ENCODE peak calls at places on chromosomes 1 and 21, in five cellular contexts. L is SJSA1; K is upper lobe of left lung; J is CD4-positive, CD25-positive, alpha-beta regulatory T cell; W is transverse colon. Z is an unnamed sample.

GRCh38 chr1:64293820-64294219 is 90.4 kb downstream of the UBE2U start:
- DNase-seq in L (no peak), K (no peak), J (no peak), W (no peak), Z (no peak)

GRCh38 chr1:62420214-62420613 is 16.6 kb upstream of the USP1 start:
- DNase-seq in L (no peak), K (no peak), J (no peak), W (no peak), Z (no peak)

GRCh38 chr1:37905624-37906196 is 41.1 kb downstream of the INPP5B start:
- DNase-seq in L (no peak), K (no peak), J (no peak), W (no peak), Z (no peak)

GRCh38 chr1:37498872-37499617 is 15.5 kb downstream of the MEAF6 start:
- DNase-seq in L (peak; percentile 63), K (peak; percentile 36), J (no peak), W (peak; percentile 56), Z (no peak)

GRCh38 chr21:37093977-37094376 is 20.9 kb downstream of the TTC3 start:
- DNase-seq in L (no peak), K (no peak), J (no peak), W (no peak), Z (no peak)

GRCh38 chr1:23169727-23170335 is 1.2 kb upstream of the LUZP1 start:
- DNase-seq in L (no peak), K (peak; percentile 73), J (no peak), W (peak; percentile 64), Z (no peak)

GRCh38 chr1:176559474-176560390 is 96.8 kb downstream of the PAPPA2 start:
- DNase-seq in L (peak; percentile 60), K (peak; percentile 31), J (no peak), W (peak; percentile 21), Z (peak; percentile 31)

GRCh38 chr1:111032295-111032897 is 68.7 kb upstream of the LRIF1 start:
- DNase-seq in L (no peak), K (peak; percentile 24), J (peak; percentile 18), W (peak; percentile 9), Z (no peak)

GRCh38 chr1:153779781-153780541 is 4.8 kb downstream of the SLC27A3 start:
- DNase-seq in L (no peak), K (no peak), J (no peak), W (no peak), Z (no peak)

GRCh38 chr1:156471496-156472490 is 28.8 kb downstream of the MEF2D start:
- DNase-seq in L (no peak), K (peak; percentile 78), J (no peak), W (peak; percentile 90), Z (no peak)

GRCh38 chr1:54835970-54836369 is 34.8 kb upstream of the TTC22 start:
- DNase-seq in L (no peak), K (peak; percentile 22), J (no peak), W (no peak), Z (no peak)

DNA sequence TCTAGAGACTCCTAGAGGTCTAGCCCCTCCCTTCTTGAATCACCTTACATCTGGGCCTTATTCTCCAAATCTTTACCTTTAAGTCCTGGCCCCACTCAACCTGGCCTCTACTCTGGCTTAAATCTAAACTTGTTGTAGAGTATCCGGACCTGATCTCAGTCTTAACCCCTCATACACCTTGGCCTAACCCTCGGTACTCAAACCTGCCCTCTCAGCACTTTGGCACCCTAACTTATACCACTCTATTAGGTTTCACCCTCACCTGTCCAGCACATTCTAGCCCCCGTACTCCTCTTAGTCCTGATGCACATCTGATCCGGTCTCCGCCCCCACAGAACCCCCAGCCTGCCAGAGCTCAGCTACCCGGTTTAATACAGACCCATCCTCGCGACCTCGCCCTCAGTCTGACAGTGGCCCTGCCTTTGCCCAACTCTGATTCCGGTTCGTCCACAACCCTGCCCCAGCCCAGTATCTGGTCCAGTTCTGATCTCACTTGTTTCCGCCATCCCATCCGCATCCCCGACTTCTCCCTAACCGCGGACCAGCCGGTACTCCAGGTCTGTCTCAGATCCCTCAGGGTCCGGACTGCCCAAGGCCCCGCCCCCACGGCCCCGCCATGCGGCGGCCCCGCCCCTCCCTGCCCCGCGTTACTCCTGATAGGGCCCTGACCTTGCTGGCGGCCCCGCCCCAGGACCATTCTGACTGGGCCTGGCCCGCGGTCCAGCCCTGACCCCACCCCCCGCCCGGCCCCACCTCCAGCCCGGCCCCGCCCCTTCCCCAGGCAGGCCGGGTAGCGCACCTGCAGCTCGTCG is 1.4 kb downstream of the TRIM62 start:
- DNase-seq in L (peak; percentile 92), K (peak; percentile 93), J (peak; percentile 78), W (peak; percentile 92), Z (no peak)
- H3K4me3 ChIP-seq in L (peak overlapping the region; percentile 58), K (peak overlapping the region; percentile 94), J (peak overlapping the region; percentile 55), W (peak overlapping the region; percentile 92), Z (peak overlapping the region; percentile 69)

GRCh38 chr21:33987461-33987860 is 71.9 kb upstream of the ATP5PO start:
- DNase-seq in L (no peak), K (no peak), J (no peak), W (no peak), Z (no peak)

GRCh38 chr21:33988237-33988835 is 72.7 kb upstream of the ATP5PO start:
- DNase-seq in L (no peak), K (no peak), J (no peak), W (no peak), Z (no peak)

GRCh38 chr21:33991091-33991490 is 75.5 kb upstream of the ATP5PO start:
- DNase-seq in L (no peak), K (no peak), J (no peak), W (no peak), Z (no peak)

GRCh38 chr21:33985117-33986050 is 69.8 kb upstream of the ATP5PO start:
- DNase-seq in L (no peak), K (no peak), J (no peak), W (no peak), Z (no peak)

GRCh38 chr21:33989440-33989839 is 73.8 kb upstream of the ATP5PO start:
- DNase-seq in L (no peak), K (no peak), J (no peak), W (peak; percentile 22), Z (no peak)
- H3K4me3 ChIP-seq in L (no peak overlapping the region), K (no peak overlapping the region), J (no peak overlapping the region), W (no peak overlapping the region), Z (no peak overlapping the region)

DNA sequence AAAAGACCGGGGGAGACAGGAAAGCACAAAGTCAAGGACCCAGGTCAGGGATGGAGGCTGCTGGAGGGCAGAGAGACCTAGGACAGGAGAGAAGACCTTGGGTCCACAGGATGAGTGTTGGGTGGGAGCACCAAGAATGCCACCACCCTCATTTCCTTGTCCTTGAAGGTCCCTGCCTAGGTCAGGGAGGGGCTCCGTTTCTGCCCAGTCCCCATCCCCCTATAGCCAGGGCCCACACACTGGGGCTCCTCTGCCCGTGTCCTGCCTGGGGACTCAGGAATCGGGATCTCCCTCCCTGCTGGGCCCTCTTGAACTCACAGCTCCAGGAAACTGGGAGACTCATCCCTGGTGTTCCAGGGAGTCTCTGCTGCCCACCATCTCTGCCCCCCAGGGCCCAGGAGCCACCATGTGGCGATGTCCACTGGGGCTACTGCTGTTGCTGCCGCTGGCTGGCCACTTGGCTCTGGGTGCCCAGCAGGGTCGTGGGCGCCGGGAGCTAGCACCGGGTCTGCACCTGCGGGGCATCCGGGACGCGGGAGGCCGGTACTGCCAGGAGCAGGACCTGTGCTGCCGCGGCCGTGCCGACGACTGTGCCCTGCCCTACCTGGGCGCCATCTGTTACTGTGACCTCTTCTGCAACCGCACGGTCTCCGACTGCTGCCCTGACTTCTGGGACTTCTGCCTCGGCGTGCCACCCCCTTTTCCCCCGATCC is 584 bp downstream of the TINAGL1 start:
- DNase-seq in L (peak; percentile 41), K (no peak), J (no peak), W (no peak), Z (no peak)
- H3K4me3 ChIP-seq in L (peak overlapping the region; percentile 31), K (peak overlapping the region; percentile 65), J (no peak overlapping the region), W (peak overlapping the region; percentile 72), Z (peak overlapping the region; percentile 94)

GRCh38 chr1:218350909-218351616 is 5.9 kb downstream of the TGFB2 start:
- DNase-seq in L (peak; percentile 83), K (no peak), J (no peak), W (no peak), Z (no peak)

GRCh38 chr1:218349365-218350021 is 4.4 kb downstream of the TGFB2 start:
- DNase-seq in L (no peak), K (no peak), J (no peak), W (no peak), Z (no peak)

GRCh38 chr1:218350022-218350525 is 4.9 kb downstream of the TGFB2 start:
- DNase-seq in L (no peak), K (no peak), J (no peak), W (no peak), Z (no peak)

GRCh38 chr1:218353656-218354055 is 8.5 kb downstream of the TGFB2 start:
- DNase-seq in L (no peak), K (no peak), J (no peak), W (no peak), Z (no peak)

DNA sequence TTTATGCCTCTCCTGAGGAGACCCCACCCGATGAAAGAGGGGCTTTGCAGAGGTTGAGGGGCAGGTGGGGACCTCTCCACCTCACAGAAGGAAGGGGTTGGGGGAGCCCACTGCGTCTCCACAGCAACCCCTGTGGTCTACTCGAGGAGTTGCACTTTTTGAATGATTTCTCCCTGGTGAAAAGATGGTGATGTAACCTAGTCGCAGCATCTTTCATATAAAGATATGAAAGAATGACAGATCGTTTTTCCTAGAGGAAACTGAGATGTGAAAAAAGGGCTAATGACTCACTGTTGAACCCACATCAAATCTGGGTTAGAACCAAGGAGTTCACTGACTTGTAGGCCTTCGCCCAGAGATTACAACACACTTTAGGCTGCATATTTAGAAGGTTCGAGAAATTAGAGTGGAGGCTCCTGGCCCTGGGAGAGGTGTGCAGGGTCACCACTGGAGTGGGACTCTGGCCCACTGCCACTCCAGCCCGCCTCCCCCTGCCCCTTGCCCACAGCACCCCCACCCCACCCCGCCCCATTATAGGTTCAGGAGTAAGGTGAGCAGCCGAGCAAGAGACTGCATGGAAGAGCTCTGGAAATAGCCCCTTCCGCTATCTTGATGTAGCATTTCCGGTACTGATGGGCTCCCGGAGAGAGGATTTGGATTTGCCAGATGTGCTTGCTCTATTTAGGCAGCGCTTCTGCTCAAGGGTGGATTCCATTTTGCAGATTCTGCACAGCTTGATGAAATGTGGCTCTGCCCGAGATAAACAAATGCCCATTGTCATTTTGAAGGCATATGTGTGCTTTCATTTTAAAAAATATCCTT is 6.7 kb downstream of the TGFB2 start:
- DNase-seq in L (peak; percentile 58), K (peak; percentile 45), J (no peak), W (no peak), Z (no peak)
- H3K4me3 ChIP-seq in L (peak overlapping the region; percentile 18), K (peak overlapping the region; percentile 61), J (no peak overlapping the region), W (no peak overlapping the region), Z (peak overlapping the region; percentile 17)

GRCh38 chr1:201356701-201357100 is 20.8 kb downstream of the TNNT2 start:
- DNase-seq in L (no peak), K (no peak), J (no peak), W (no peak), Z (no peak)

GRCh38 chr1:201357636-201358348 is 19.7 kb downstream of the TNNT2 start:
- DNase-seq in L (no peak), K (no peak), J (no peak), W (no peak), Z (no peak)

GRCh38 chr1:201356236-201356635 is 21.2 kb downstream of the TNNT2 start:
- DNase-seq in L (no peak), K (no peak), J (no peak), W (no peak), Z (no peak)

GRCh38 chr1:201358596-201358995 is 18.9 kb downstream of the TNNT2 start:
- DNase-seq in L (no peak), K (no peak), J (no peak), W (no peak), Z (no peak)

GRCh38 chr1:201357211-201357610 is 20.3 kb downstream of the TNNT2 start:
- DNase-seq in L (no peak), K (no peak), J (no peak), W (no peak), Z (no peak)
- H3K4me3 ChIP-seq in L (no peak overlapping the region), K (no peak overlapping the region), J (no peak overlapping the region), W (no peak overlapping the region), Z (no peak overlapping the region)